ENCODE peak calls at places on chromosome X, in four cellular contexts. T is HCT116; C is astrocyte; J is CD8-positive, alpha-beta T cell. F is an unnamed sample. For H3K27me3, the result is how much of the 10 kb centered on the place peaks cover.

GRCh38 chrX:139113682-139114081 is 402.2 kb upstream of the FGF13 start:
- DNase-seq in T (no peak), C (no peak), J (no peak), F (no peak)

GRCh38 chrX:141375011-141375730 is 132.9 kb upstream of the SPANXC start:
- DNase-seq in J (no peak), T (no peak), C (no peak), F (no peak)

GRCh38 chrX:52261463-52262194 is 76.9 kb downstream of the MAGED4 start:
- DNase-seq in T (peak), J (peak), C (peak), F (peak)

GRCh38 chrX:18422325-18422724 is 3.1 kb upstream of the CDKL5 start:
- DNase-seq in T (no peak), C (peak), J (no peak), F (no peak)

GRCh38 chrX:2188316-2188715 is 312.5 kb downstream of the DHRSX start:
- DNase-seq in J (no peak), C (no peak), T (peak), F (no peak)

GRCh38 chrX:67543818-67544217 is at the start of gene AR:
- DNase-seq in J (no peak), C (peak), T (no peak), F (no peak)

GRCh38 chrX:10597871-10598270 is 22.5 kb downstream of the MID1 start:
- DNase-seq in C (no peak), T (no peak), J (no peak), F (no peak)

GRCh38 chrX:100649550-100650356 is 5.8 kb downstream of the SRPX2 start:
- DNase-seq in J (no peak), T (no peak), C (peak), F (no peak)

GRCh38 chrX:115894087-115894486 is 276.5 kb upstream of the AGTR2 start:
- DNase-seq in C (peak), J (no peak), T (peak), F (no peak)

GRCh38 chrX:10327651-10328050 is 170.9 kb downstream of the CLCN4 start:
- DNase-seq in C (no peak), T (peak), J (no peak), F (no peak)

GRCh38 chrX:71941771-71942170 is 31.1 kb downstream of the NHSL2 start:
- DNase-seq in C (peak), T (no peak), J (no peak), F (no peak)

GRCh38 chrX:71941145-71941544 is 30.5 kb downstream of the NHSL2 start:
- DNase-seq in T (no peak), C (peak), J (no peak), F (no peak)

GRCh38 chrX:71949363-71949762 is 38.7 kb downstream of the NHSL2 start:
- DNase-seq in C (no peak), T (no peak), J (no peak), F (no peak)

GRCh38 chrX:71944369-71944768 is 33.7 kb downstream of the NHSL2 start:
- DNase-seq in C (no peak), J (no peak), T (no peak), F (no peak)

DNA sequence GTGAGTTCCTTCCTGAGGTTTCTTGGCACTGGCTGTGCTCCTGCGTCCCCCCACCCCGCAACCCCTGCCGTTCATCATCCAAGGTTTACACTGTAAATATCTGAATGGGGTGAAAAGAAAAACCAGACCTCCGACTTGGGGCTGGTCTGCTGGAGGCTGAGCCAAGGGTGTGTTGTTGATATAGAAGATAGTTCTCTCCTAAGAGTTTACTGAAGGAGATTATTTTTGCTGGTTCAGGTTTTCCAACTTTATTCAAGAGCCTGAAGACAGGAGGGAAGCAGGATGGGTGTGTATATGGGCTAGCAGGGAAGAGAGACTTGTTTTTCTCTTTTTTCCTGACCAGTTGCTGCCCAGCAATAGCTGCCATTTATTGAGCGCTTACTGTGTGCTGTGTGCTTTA is 34.8 kb downstream of the NHSL2 start:
- DNase-seq in C (no peak), T (no peak), J (no peak), F (no peak)
- H3K27me3 ChIP-seq in C (under half), T (under half), J (under half), F (under half)

GRCh38 chrX:19794690-19795089 is 92.7 kb downstream of the SH3KBP1 start:
- DNase-seq in J (no peak), C (no peak), T (no peak), F (no peak)

GRCh38 chrX:19795289-19795688 is 92.1 kb downstream of the SH3KBP1 start:
- DNase-seq in J (peak), C (no peak), T (no peak), F (no peak)

GRCh38 chrX:19792412-19792811 is 95.0 kb downstream of the SH3KBP1 start:
- DNase-seq in C (no peak), J (no peak), T (no peak), F (no peak)

GRCh38 chrX:19791562-19791961 is 95.8 kb downstream of the SH3KBP1 start:
- DNase-seq in C (peak), T (no peak), J (no peak), F (no peak)

DNA sequence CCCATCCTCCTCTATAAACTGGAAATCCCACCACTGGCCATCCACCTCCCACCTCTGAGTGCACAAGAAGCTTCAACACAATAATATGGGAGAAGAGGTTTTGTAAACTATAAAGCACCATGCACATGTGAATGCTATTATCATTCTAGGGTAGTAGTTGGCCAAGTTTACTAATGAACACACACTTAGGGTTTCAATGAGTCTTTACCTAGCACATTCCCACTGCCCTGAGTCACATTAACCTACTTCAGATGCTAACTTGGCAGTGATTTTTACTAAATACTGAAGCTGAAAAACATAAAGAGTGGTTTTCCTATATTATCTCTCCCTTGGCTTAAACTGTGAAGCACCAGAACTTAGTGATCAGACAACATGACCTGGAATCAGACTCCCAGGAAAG is 93.9 kb downstream of the SH3KBP1 start:
- DNase-seq in C (peak), T (no peak), J (no peak), F (no peak)
- H3K27ac ChIP-seq in C (no peak), T (no peak), J (no peak), F (no peak)

DNA sequence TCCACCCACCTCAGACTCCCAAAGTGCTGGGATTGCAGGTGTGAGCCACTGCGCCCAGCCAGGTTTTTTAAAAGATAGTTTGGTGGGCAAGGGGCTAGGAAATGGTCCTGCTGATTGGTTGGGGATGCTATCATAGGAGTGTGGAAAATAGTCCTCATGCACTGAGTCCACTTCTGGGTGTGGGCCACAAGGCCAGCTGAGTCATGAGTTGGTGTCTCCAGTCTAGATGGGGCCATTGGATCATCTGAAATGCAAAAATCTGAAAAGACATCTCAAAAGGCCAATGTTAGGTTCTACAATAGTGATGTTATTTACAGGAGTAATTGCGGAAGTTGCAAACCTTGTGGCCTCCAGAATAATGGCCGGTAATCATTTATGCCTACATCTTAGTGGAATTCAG is 221.1 kb downstream of the ZNF674 start:
- DNase-seq in C (no peak), J (no peak), T (no peak), F (no peak)
- H3K27me3 ChIP-seq in C (under half), J (under half), T (under half), F (under half)

DNA sequence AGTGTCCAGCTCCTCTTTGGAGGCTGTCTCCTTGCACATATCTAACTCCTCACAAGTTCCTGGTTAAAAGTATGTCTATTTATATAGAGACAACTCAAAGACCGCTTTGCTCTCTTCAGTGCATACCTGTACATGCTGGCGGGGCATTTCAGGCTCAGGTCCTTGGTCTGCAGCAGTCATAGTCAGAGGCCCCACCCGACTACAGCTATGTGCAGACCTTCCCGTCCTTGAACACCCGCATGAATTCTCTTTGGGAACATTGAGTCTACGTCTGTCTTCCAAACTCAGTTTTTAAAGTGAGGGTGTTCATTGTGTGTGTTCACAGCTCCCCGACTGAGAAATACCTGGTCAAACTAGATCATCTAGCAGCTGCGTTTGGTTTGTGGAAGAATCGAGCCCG is 4.2 kb downstream of the BCOR start:
- DNase-seq in J (no peak), C (no peak), T (no peak), F (no peak)
- H3K27ac ChIP-seq in J (no peak), C (no peak), T (peak), F (no peak)

GRCh38 chrX:53324803-53325202 is 43.4 kb upstream of the IQSEC2 start:
- DNase-seq in C (no peak), J (no peak), T (no peak), F (no peak)
- H3K27me3 ChIP-seq in C (under half), J (under half), T (under half), F (under half)

GRCh38 chrX:153627675-153628111 is 19.3 kb upstream of the DUSP9 start:
- DNase-seq in T (no peak), J (no peak), C (no peak), F (no peak)
- H3K27ac ChIP-seq in T (no peak), J (no peak), C (no peak), F (no peak)

GRCh38 chrX:15750611-15751159 is 12.6 kb downstream of the CA5B start:
- DNase-seq in C (no peak), T (no peak), J (no peak), F (no peak)
- H3K27me3 ChIP-seq in C (under half), T (under half), J (under half), F (under half)

DNA sequence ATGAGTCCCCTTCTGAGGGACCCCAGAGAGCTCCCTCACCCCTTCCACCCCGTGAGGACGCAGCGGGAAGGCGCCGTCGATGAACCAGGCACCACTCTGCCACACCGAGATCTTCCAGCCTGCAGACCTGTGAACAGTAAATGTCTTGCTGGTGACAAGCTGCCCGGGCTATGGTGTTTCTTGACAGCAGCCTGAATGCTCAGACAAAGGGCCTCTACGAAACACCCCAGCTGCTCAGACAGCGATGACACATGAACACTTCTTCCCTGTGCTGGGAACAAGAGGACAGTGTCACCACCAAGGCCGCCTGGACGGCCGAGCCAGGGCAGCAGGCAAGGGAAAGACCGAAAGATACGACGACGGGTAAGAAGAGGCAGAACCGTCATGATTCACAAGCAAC is 30.6 kb upstream of the GTPBP6 start:
- DNase-seq in C (no peak), T (no peak), J (no peak), F (no peak)
- H3K27ac ChIP-seq in C (no peak), T (no peak), J (no peak), F (no peak)